ENCODE peak calls at places on chromosome 17, in seven cellular contexts. V is fibroblast of mammary gland, X is RWPE2, A is A549, Q is upper lobe of right lung, S is psoas muscle, B is uterus. K is an unnamed sample.

GRCh38 chr17:65564793-65565192 is 3.3 kb upstream of the AXIN2 start:
- DNase-seq in V (no peak), X (no peak), A (no peak), Q (no peak), S (no peak), B (peak; percentile 71), K (no peak)

GRCh38 chr17:27245230-27245696 is 48.7 kb upstream of the WSB1 start:
- DNase-seq in V (peak; percentile 93), X (peak; percentile 86), A (peak; percentile 95), Q (peak; percentile 92), S (peak; percentile 92), B (peak; percentile 83), K (peak; percentile 95)

GRCh38 chr17:17208013-17208412 is 1.9 kb upstream of the PLD6 start:
- DNase-seq in V (no peak), X (no peak), A (no peak), Q (no peak), S (no peak), B (no peak), K (no peak)

GRCh38 chr17:81278831-81279230 is 16.3 kb downstream of the SLC38A10 start:
- DNase-seq in V (no peak), X (no peak), A (no peak), Q (no peak), S (no peak), B (no peak), K (no peak)

GRCh38 chr17:77716289-77716929 is 242.1 kb upstream of the TNRC6C start:
- DNase-seq in V (peak; percentile 6), X (no peak), A (no peak), Q (no peak), S (no peak), B (no peak), K (no peak)

GRCh38 chr17:63153488-63153887 is 187.5 kb downstream of the TANC2 start:
- DNase-seq in V (no peak), X (no peak), A (no peak), Q (no peak), S (no peak), B (no peak), K (no peak)

GRCh38 chr17:77327566-77328463 is 187.0 kb downstream of the SEC14L1 start:
- DNase-seq in V (no peak), X (peak; percentile 58), A (no peak), Q (peak; percentile 54), S (no peak), B (no peak), K (no peak)

GRCh38 chr17:27038676-27039075 is 255.2 kb upstream of the WSB1 start:
- DNase-seq in V (no peak), X (no peak), A (no peak), Q (no peak), S (no peak), B (no peak), K (no peak)

GRCh38 chr17:57051886-57052342 is 33.1 kb upstream of the AKAP1 start:
- DNase-seq in V (no peak), X (no peak), A (no peak), Q (no peak), S (peak; percentile 72), B (no peak), K (no peak)

GRCh38 chr17:2213291-2213960 is 90.2 kb downstream of the SMG6 start:
- DNase-seq in V (peak; percentile 63), X (no peak), A (no peak), Q (no peak), S (no peak), B (no peak), K (no peak)

GRCh38 chr17:41322264-41322902 is 6.9 kb upstream of the KRTAP17-1 start:
- DNase-seq in V (peak; percentile 79), X (no peak), A (peak; percentile 46), Q (no peak), S (no peak), B (no peak), K (no peak)

GRCh38 chr17:50184057-50184456 is 17.4 kb downstream of the COL1A1 start:
- DNase-seq in V (peak; percentile 57), X (no peak), A (no peak), Q (no peak), S (peak; percentile 26), B (no peak), K (no peak)
- TF ChIP-seq CTCF in V (peak; percentile 31), X (no peak), A (no peak), Q (no peak), S (no peak), B (no peak), K (no peak)

DNA sequence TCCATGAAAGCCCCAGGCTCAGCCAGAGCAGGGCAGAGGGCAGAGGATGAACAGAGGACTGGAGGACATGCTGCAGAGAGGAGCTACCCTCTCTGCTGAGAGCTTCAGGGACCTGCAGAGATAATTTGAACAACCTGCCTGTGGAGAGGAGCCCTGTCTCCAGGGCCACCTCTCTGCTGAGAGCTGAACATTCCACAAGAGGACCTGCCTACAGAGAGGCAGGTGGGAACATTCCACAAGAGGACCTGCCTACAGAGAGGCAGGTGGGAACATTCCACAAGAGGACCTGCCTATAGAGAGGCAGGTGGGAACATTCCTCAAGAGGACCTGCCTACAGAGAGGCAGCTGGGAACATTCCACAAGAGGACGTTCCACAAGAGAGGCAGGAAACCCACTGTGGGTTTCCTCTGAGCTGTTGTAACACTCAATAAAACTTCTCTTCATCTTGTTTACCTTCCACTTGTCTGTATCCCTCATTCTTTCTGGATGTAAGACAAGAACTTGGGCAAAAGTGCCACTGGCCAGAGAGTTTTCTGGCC is 551.9 kb upstream of the CA10 start:
- DNase-seq in V (no peak), X (no peak), A (no peak), Q (no peak), S (no peak), B (no peak), K (no peak)
- H3K4me3 ChIP-seq in V (no peak overlapping the region), X (no peak overlapping the region), A (no peak overlapping the region), Q (no peak overlapping the region), S (no peak overlapping the region), B (no peak overlapping the region), K (no peak overlapping the region)

GRCh38 chr17:37518816-37519215 is 29.1 kb downstream of the DUSP14 start:
- DNase-seq in V (peak; percentile 15), X (no peak), A (no peak), Q (no peak), S (no peak), B (no peak), K (no peak)
- TF ChIP-seq CTCF in V (no peak), X (peak; percentile 21), A (no peak), Q (no peak), S (no peak), B (no peak), K (no peak)

DNA sequence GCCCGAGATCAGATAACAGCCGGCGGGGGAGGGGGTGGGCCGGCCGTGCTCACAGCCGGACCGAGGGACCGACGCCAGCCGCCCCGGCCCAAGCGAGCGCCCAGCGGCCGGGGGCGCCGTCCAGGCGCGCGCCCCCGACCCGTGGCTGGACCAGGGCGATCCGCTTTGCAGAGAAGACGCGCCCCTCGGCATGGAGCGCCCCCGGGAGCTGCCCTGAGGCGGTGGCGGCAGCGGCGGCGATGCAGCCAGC is 353 bp downstream of the KCNJ12 start:
- DNase-seq in V (no peak), X (no peak), A (no peak), Q (no peak), S (no peak), B (no peak), K (no peak)
- H3K4me3 ChIP-seq in V (no peak overlapping the region), X (peak overlapping the region; percentile 43), A (peak overlapping the region; percentile 52), Q (peak overlapping the region; percentile 51), S (peak overlapping the region; percentile 68), B (peak overlapping the region; percentile 44), K (peak overlapping the region; percentile 26)

DNA sequence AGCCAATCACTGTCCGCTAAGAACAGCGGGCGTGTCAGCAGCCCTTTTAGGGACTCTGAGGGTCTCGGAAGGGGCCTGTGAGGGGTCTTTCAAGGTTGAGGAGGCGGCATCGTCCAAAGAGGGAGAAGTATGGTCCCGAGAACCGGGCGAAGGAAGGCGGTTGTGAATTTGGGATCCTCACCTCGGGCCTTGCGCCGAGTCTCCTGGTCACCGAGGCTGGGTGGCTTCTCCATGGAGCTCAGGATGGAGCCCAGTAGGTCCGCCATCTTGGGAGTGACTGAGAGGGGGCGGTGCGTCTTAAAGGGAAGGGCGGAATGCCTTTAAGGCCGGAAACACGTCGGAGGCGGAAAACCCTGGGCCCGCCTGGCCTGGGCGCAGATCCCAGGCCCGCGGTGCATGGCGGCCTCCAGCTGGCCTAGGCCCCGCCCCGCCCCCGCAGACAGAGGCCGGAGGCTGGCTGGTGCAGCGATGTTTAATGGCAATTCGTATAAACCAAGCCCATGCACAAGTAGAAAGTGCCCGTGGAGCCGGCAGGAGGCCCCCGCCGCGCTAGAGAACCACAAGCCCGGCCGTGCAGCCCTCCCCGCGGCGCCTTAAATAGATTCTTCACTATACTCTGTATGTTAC is at the start of gene SPAG7:
- DNase-seq in V (peak; percentile 98), X (peak; percentile 90), A (peak; percentile 97), Q (peak; percentile 96), S (peak; percentile 96), B (peak; percentile 93), K (peak; percentile 94)
- TF ChIP-seq CTCF in V (no peak), X (no peak), A (no peak), Q (no peak), S (no peak), B (no peak), K (no peak)

GRCh38 chr17:44108440-44109311 is 14.8 kb downstream of the HDAC5 start:
- DNase-seq in V (peak; percentile 96), X (no peak), A (peak; percentile 96), Q (peak; percentile 75), S (peak; percentile 96), B (peak; percentile 94), K (no peak)
- H3K4me3 ChIP-seq in V (peak overlapping the region; percentile 12), X (no peak overlapping the region), A (peak overlapping the region; percentile 15), Q (peak overlapping the region; percentile 52), S (peak overlapping the region; percentile 72), B (no peak overlapping the region), K (no peak overlapping the region)

DNA sequence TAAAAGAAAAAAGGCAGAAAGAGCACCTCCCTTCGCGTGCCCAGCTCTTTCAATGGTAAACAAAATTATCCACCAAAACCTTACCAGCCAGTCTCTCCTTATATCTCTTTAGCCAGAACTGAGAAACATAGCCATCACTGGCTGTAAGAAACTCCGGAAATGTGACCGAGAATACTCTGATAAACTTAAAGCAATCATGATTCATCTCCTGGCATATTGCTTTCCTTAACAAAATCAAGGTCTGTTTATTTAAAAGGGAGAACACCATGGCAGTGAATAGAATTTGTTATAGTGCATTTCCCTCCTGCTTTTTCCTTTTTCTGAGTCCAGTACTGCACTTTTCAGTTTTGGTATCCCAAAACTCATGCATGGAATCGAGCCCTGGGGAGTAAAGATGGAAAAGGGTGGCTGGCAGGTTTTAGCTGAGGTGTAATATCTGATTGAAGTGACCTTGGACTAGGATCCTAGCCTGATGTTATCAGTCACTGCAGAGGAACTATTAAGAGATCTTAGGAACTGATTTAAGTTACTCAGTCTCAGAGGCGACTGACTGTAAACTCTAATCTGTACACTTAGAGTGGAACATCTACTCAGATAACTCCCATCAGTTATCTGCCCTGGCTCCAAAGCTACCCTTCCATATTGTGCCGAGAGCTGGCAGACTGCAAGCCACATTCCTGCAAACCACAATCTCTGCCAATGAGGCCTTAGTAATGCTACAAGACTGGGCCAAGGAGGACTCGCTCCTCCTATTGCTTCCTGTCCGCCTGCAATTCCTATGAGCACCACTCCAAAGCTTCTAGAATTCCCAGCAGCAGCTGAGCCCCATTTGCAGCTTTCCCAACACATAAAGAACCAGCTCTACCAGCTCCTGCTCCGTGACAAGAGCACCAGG is 7.4 kb upstream of the COX10 start:
- DNase-seq in V (peak; percentile 80), X (no peak), A (no peak), Q (no peak), S (peak; percentile 51), B (no peak), K (peak; percentile 17)
- TF ChIP-seq CTCF in V (peak; percentile 19), X (no peak), A (no peak), Q (no peak), S (peak; percentile 16), B (no peak), K (no peak)

GRCh38 chr17:6714315-6714874 is 1.2 kb upstream of the SLC13A5 start:
- DNase-seq in V (no peak), X (no peak), A (no peak), Q (no peak), S (no peak), B (no peak), K (no peak)
- H3K4me3 ChIP-seq in V (no peak overlapping the region), X (no peak overlapping the region), A (no peak overlapping the region), Q (no peak overlapping the region), S (no peak overlapping the region), B (no peak overlapping the region), K (no peak overlapping the region)

K was measured in lower leg skin.